ENCODE peak calls at places on chromosomes 3 and 15, in four cellular contexts. One of them, this sample, is unnamed.

GRCh38 chr15:61411941-61412510 is 182.9 kb upstream of the RORA start:
- DNase-seq in kidney tubule cell: peak
- DNase-seq in H9: no peak
- DNase-seq in H54: no peak
- DNase-seq in this sample: no peak

GRCh38 chr15:101178414-101178813 is 73.4 kb downstream of the CHSY1 start:
- DNase-seq in kidney tubule cell: no peak
- DNase-seq in H9: no peak
- DNase-seq in H54: no peak
- DNase-seq in this sample: no peak

GRCh38 chr15:81633889-81634288 is 259.9 kb upstream of the TMC3 start:
- DNase-seq in kidney tubule cell: no peak
- DNase-seq in H54: no peak
- DNase-seq in H9: no peak
- DNase-seq in this sample: no peak

GRCh38 chr3:183541738-183542137 is 13.8 kb downstream of the KLHL6 start:
- DNase-seq in H9: no peak
- DNase-seq in H54: no peak
- DNase-seq in kidney tubule cell: no peak
- DNase-seq in this sample: no peak

GRCh38 chr3:77489216-77489615 is 449.3 kb downstream of the ROBO2 start:
- DNase-seq in kidney tubule cell: no peak
- DNase-seq in H9: no peak
- DNase-seq in H54: no peak
- DNase-seq in this sample: no peak

GRCh38 chr3:194307849-194308248 is 43.3 kb downstream of the CPN2 start:
- DNase-seq in kidney tubule cell: no peak
- DNase-seq in H9: no peak
- DNase-seq in H54: no peak
- DNase-seq in this sample: no peak

GRCh38 chr3:4495294-4496110 is 2.4 kb downstream of the ITPR1 start:
- DNase-seq in H54: no peak
- DNase-seq in kidney tubule cell: no peak
- DNase-seq in H9: no peak
- DNase-seq in this sample: no peak

GRCh38 chr3:158961497-158961896 is 159.6 kb downstream of the MFSD1 start:
- DNase-seq in kidney tubule cell: no peak
- DNase-seq in H54: no peak
- DNase-seq in H9: peak
- DNase-seq in this sample: no peak

GRCh38 chr3:65953301-65953812 is 85.4 kb downstream of the MAGI1 start:
- DNase-seq in H54: no peak
- DNase-seq in H9: peak
- DNase-seq in kidney tubule cell: peak
- DNase-seq in this sample: peak

GRCh38 chr15:101368086-101368780 is 73.2 kb upstream of the SNRPA1 start:
- DNase-seq in H54: no peak
- DNase-seq in H9: no peak
- DNase-seq in kidney tubule cell: no peak
- DNase-seq in this sample: peak

GRCh38 chr15:52103217-52104207 is 9.1 kb downstream of the BCL2L10 start:
- DNase-seq in H9: no peak
- DNase-seq in kidney tubule cell: peak
- DNase-seq in H54: peak
- DNase-seq in this sample: peak

GRCh38 chr3:66303556-66303955 is 82.8 kb downstream of the SLC25A26 start:
- DNase-seq in H54: no peak
- DNase-seq in kidney tubule cell: peak
- DNase-seq in H9: no peak
- DNase-seq in this sample: no peak

GRCh38 chr3:194163697-194164096 is 27.7 kb downstream of the HES1 start:
- DNase-seq in H9: no peak
- DNase-seq in H54: no peak
- DNase-seq in kidney tubule cell: peak
- DNase-seq in this sample: no peak

GRCh38 chr15:35319354-35319753 is 226.6 kb downstream of the DPH6 start:
- DNase-seq in H9: no peak
- DNase-seq in kidney tubule cell: no peak
- DNase-seq in H54: no peak
- DNase-seq in this sample: no peak

GRCh38 chr15:65414841-65415621 is 7.7 kb downstream of the IGDCC4 start:
- DNase-seq in H54: no peak
- DNase-seq in kidney tubule cell: peak
- DNase-seq in H9: peak
- DNase-seq in this sample: peak

GRCh38 chr3:184578822-184579221 is 17.2 kb downstream of the EPHB3 start:
- DNase-seq in H54: no peak
- DNase-seq in H9: no peak
- DNase-seq in kidney tubule cell: no peak
- DNase-seq in this sample: no peak

GRCh38 chr3:101902041-101902440 is 52.7 kb downstream of the NFKBIZ start:
- DNase-seq in kidney tubule cell: peak
- DNase-seq in H9: no peak
- DNase-seq in H54: peak
- DNase-seq in this sample: no peak

GRCh38 chr3:10703875-10704274 is 112.2 kb upstream of the SLC6A11 start:
- DNase-seq in kidney tubule cell: peak
- DNase-seq in H54: peak
- DNase-seq in H9: peak
- DNase-seq in this sample: no peak

GRCh38 chr3:8624612-8625011 is 20.0 kb downstream of the SSUH2 start:
- DNase-seq in H54: no peak
- DNase-seq in H9: no peak
- DNase-seq in kidney tubule cell: no peak
- DNase-seq in this sample: no peak

GRCh38 chr3:52046186-52046913 is 10.0 kb downstream of the DUSP7 start:
- DNase-seq in H54: peak
- DNase-seq in kidney tubule cell: peak
- DNase-seq in H9: no peak
- DNase-seq in this sample: no peak

GRCh38 chr3:31488475-31489017 is 44.2 kb upstream of the STT3B start:
- DNase-seq in H54: no peak
- DNase-seq in kidney tubule cell: no peak
- DNase-seq in H9: no peak
- DNase-seq in this sample: no peak

GRCh38 chr3:42652611-42653302 is 740 bp upstream of the ZBTB47 start:
- DNase-seq in H9: peak
- DNase-seq in kidney tubule cell: peak
- DNase-seq in H54: peak
- DNase-seq in this sample: peak

GRCh38 chr15:93460717-93461116 is 371.7 kb upstream of the RGMA start:
- DNase-seq in H54: no peak
- DNase-seq in H9: no peak
- DNase-seq in kidney tubule cell: peak
- DNase-seq in this sample: no peak

GRCh38 chr3:44104668-44105321 is 136.9 kb upstream of the TOPAZ1 start:
- DNase-seq in kidney tubule cell: peak
- DNase-seq in H54: peak
- DNase-seq in H9: no peak
- DNase-seq in this sample: peak

GRCh38 chr15:50190166-50190570 is 8.2 kb downstream of the SLC27A2 start:
- DNase-seq in kidney tubule cell: peak
- DNase-seq in H9: no peak
- DNase-seq in H54: no peak
- DNase-seq in this sample: no peak

GRCh38 chr3:139506792-139507191 is 30.5 kb upstream of the RBP2 start:
- DNase-seq in kidney tubule cell: no peak
- DNase-seq in H9: peak
- DNase-seq in H54: no peak
- DNase-seq in this sample: no peak

GRCh38 chr3:172543419-172543818 is 20.2 kb upstream of the TNFSF10 start:
- DNase-seq in H9: no peak
- DNase-seq in kidney tubule cell: no peak
- DNase-seq in H54: no peak
- DNase-seq in this sample: no peak

GRCh38 chr3:27573780-27574437 is 89.7 kb upstream of the SLC4A7 start:
- DNase-seq in H54: no peak
- DNase-seq in kidney tubule cell: peak
- DNase-seq in H9: no peak
- DNase-seq in this sample: no peak

GRCh38 chr3:69649120-69649519 is 90.1 kb upstream of the MITF start:
- DNase-seq in H9: no peak
- DNase-seq in H54: no peak
- DNase-seq in kidney tubule cell: peak
- DNase-seq in this sample: no peak

GRCh38 chr3:126460386-126460785 is 15.3 kb downstream of the ZXDC start:
- DNase-seq in H9: no peak
- DNase-seq in kidney tubule cell: no peak
- DNase-seq in H54: no peak
- DNase-seq in this sample: no peak

GRCh38 chr3:55686720-55687254 is 199.7 kb upstream of the WNT5A start:
- DNase-seq in kidney tubule cell: no peak
- DNase-seq in H9: no peak
- DNase-seq in H54: no peak
- DNase-seq in this sample: no peak

GRCh38 chr3:138381413-138381901 is 33.1 kb downstream of the MRAS start:
- DNase-seq in H54: no peak
- DNase-seq in H9: no peak
- DNase-seq in kidney tubule cell: no peak
- DNase-seq in this sample: peak

This sample was measured in mucosa of gallbladder.